ENCODE peak calls at places on chromosomes 13 and 19, in six cellular contexts. U is omental fat pad, X is cardiac fibroblast, M is tibial nerve, G is Panc1, A is BE2C. P is an unnamed sample.

GRCh38 chr13:33369073-33369472 is 83.5 kb upstream of the STARD13 start:
- DNase-seq in A (no peak), G (no peak), X (no peak), U (no peak), M (no peak), P (no peak)

GRCh38 chr13:48210178-48210577 is 22.8 kb upstream of the ITM2B start:
- DNase-seq in X (peak), A (no peak), G (peak), U (no peak), M (no peak), P (no peak)

GRCh38 chr19:34254552-34255432 is at the start of gene GARRE1:
- DNase-seq in G (no peak), U (no peak), X (peak), A (peak), M (no peak), P (peak)

GRCh38 chr19:33447336-33448158 is 74.0 kb downstream of the CEBPG start:
- DNase-seq in U (no peak), G (no peak), A (no peak), M (no peak), X (no peak), P (no peak)

GRCh38 chr13:93066187-93066586 is 160.4 kb upstream of the GPC6 start:
- DNase-seq in U (no peak), X (peak), M (no peak), G (no peak), A (no peak), P (no peak)

GRCh38 chr19:47232422-47233211 is 1.6 kb upstream of the BBC3 start:
- DNase-seq in M (no peak), U (no peak), A (no peak), X (peak), G (no peak), P (no peak)

GRCh38 chr13:21402586-21403307 is 56.4 kb downstream of the ZDHHC20 start:
- DNase-seq in U (no peak), M (no peak), G (no peak), A (no peak), X (peak), P (no peak)

GRCh38 chr13:36385471-36385870 is 39.3 kb upstream of the SPART start:
- DNase-seq in A (no peak), U (no peak), G (no peak), X (peak), M (no peak), P (no peak)

GRCh38 chr19:9711815-9712214 is 36.9 kb upstream of the ZNF562 start:
- DNase-seq in M (no peak), A (no peak), U (no peak), X (no peak), G (no peak), P (no peak)

GRCh38 chr19:18428837-18429674 is 8.9 kb downstream of the ISYNA1 start:
- DNase-seq in M (no peak), A (peak), U (no peak), G (no peak), X (peak), P (peak)

GRCh38 chr13:60922526-60923231 is 493.0 kb downstream of the PCDH20 start:
- DNase-seq in M (no peak), U (no peak), A (no peak), G (no peak), X (peak), P (no peak)

GRCh38 chr13:113941571-113942191 is 32.2 kb downstream of the C13orf46 start:
- DNase-seq in X (no peak), U (no peak), M (no peak), G (no peak), A (no peak), P (no peak)

DNA sequence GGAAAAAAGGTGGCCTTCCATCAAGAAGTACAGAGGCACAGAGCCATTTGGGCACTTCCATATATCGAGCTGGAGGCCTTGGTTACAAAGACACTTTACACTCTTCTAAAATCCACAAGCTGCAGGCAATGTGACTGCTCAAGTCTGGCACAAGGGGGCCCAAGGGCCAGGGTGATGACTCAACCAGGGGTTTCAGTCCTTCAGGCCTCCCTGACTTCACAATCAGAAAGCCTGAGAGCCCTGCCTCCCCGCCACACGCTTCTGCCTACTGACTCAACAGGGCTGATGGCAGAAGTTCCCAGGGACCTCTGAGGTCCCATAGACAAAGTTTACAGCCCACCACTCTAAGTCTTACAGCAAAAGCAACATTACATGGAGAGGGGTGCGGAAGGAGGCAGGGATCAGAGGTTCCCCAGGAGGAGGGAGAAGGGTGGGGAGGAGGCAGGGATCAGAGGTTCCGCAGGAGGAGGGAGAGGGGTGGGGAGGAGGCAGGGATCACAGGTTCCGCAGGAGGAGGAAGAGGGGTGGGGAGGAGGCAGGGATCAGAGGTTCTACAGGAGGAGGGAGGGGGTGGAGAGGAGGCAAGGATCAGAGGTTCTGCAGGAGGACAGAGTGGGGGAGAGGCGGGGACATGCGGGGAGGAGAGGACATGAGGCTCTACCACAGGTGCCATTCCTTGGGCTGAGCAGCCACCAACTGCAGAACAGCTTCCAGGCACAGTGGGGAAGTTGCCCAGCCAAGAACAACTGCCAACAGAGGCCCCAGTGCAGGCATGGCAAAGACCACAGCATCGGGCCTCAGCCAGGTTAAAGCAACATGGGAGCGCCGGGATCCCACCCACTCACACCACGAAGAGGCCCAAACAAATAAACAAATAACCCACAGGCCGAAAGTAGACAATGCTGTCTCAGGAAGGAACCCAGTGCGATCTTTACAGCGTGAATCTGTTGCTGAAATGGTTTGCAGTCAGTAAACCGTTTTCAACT is 52.0 kb downstream of the SLC7A1 start:
- DNase-seq in X (peak), G (no peak), U (no peak), A (peak), M (no peak), P (no peak)
- TF ChIP-seq CTCF in X (no peak), G (no peak), U (no peak), A (no peak), M (no peak), P (no peak)

GRCh38 chr13:53250977-53251376 is 222.4 kb downstream of the OLFM4 start:
- DNase-seq in A (no peak), X (no peak), U (no peak), M (no peak), G (no peak), P (no peak)

GRCh38 chr13:53255795-53256194 is 227.2 kb downstream of the OLFM4 start:
- DNase-seq in U (no peak), G (no peak), M (no peak), X (no peak), A (no peak), P (no peak)

GRCh38 chr13:53249236-53249635 is 220.6 kb downstream of the OLFM4 start:
- DNase-seq in M (no peak), X (no peak), U (no peak), A (no peak), G (no peak), P (no peak)

GRCh38 chr13:53254495-53254894 is 225.9 kb downstream of the OLFM4 start:
- DNase-seq in G (no peak), X (peak), U (no peak), M (no peak), A (no peak), P (no peak)

DNA sequence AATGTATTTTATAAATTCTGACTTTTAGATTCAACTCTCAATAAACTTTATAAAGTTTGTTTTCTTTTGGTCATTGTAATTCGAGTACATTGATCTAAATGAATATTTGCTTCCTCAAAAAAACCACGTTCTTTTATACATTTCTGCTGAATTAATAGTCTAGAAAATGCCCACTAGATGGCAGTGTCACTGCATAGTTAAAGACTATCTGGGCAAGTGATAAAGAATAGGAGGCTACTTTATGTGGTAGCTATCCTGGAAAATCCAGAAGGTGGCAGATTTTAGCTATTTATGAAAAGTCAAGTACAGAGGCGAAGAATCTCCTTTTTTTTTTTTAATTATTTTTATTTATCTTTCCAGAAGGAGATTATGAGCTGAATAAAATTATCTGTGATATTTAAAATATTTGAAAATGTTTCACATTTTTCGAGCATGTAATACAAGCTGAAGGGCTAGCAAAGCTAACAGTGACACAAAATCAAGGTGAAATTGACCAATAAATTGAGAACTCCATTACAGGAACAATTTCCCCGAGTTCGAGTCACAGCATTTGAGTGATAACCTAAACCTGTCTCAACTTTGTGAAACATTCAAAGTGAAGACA is 221.8 kb downstream of the OLFM4 start:
- DNase-seq in M (peak), X (peak), G (peak), U (no peak), A (peak), P (no peak)
- TF ChIP-seq CTCF in M (peak), X (peak), G (peak), U (no peak), A (peak), P (peak)

GRCh38 chr19:53904909-53905308 is 4.2 kb upstream of the CACNG7 start:
- DNase-seq in A (no peak), G (no peak), U (no peak), M (no peak), X (no peak), P (no peak)

GRCh38 chr19:53907690-53908089 is 1.4 kb upstream of the CACNG7 start:
- DNase-seq in X (no peak), G (no peak), U (no peak), M (no peak), A (no peak), P (no peak)

GRCh38 chr19:53905787-53906186 is 3.3 kb upstream of the CACNG7 start:
- DNase-seq in X (no peak), U (no peak), G (no peak), M (no peak), A (no peak), P (no peak)

GRCh38 chr19:53907193-53907581 is 1.9 kb upstream of the CACNG7 start:
- DNase-seq in U (no peak), A (no peak), M (no peak), G (no peak), X (no peak), P (no peak)

GRCh38 chr19:53906211-53907192 is 2.6 kb upstream of the CACNG7 start:
- DNase-seq in U (no peak), M (peak), X (peak), G (no peak), A (peak), P (peak)
- TF ChIP-seq CTCF in U (no peak), M (peak), X (peak), G (peak), A (peak), P (peak)

GRCh38 chr19:50607874-50608785 is 31.6 kb downstream of the SYT3 start:
- DNase-seq in U (peak), M (peak), X (peak), A (peak), G (no peak), P (peak)
- TF ChIP-seq CTCF in U (no peak), M (no peak), X (peak), A (peak), G (peak), P (no peak)

DNA sequence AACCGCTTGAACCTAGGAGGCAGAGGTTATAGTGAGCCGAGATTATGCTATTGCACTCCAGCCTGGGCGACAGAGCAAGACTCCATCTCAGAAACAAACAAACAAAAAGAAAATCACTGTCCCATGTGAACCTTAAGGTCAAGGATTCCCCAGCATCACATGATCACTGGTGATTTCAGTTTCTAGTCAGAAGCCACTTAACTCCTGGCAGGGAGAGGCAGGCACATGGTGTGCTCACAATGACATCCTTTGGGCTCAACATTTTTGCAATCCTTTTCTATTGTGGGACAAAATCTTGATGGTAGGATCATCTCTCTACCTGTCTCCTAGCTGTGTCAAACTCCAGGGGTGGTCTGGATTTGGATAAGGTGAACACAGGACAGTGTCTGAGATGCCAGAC is 12.1 kb downstream of the AKAP8 start:
- DNase-seq in U (no peak), M (no peak), G (no peak), X (no peak), A (no peak), P (no peak)
- TF ChIP-seq CTCF in U (no peak), M (no peak), G (no peak), X (no peak), A (no peak), P (no peak)

GRCh38 chr19:48968179-48968661 is 3.1 kb downstream of the FTL start:
- DNase-seq in X (no peak), G (no peak), A (no peak), U (no peak), M (no peak), P (no peak)

GRCh38 chr19:48969276-48970138 is 4.4 kb downstream of the FTL start:
- DNase-seq in U (no peak), M (no peak), G (no peak), A (peak), X (no peak), P (no peak)

GRCh38 chr19:48968813-48969218 is 3.7 kb downstream of the FTL start:
- DNase-seq in U (no peak), G (no peak), X (no peak), A (no peak), M (no peak), P (no peak)

GRCh38 chr19:48970139-48970766 is 5.1 kb downstream of the FTL start:
- DNase-seq in G (no peak), A (no peak), U (no peak), X (no peak), M (no peak), P (no peak)

DNA sequence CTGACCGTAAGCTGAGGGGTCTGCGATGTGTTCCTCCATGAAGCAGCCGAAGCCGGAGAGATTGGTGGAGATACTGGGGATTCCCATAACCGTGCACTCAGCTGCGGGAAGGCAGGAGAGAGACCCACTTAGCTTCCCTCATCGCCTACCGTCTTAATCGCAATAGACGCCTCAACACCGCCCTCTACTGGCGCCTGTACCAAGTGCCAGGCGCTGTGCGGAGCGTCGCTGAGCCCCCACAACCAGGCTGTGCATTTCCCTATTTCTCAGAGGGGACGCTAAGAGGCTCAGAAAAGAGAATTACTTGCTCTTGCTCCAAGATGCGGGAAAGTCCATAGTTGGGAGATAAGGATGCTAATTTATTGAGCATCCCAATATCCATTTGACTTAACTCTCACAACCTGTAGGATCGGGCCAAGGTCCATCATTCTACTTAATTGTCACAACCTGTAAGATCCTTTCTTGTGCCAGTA is 5.8 kb downstream of the FTL start:
- DNase-seq in G (no peak), U (peak), A (peak), M (peak), X (peak), P (peak)
- TF ChIP-seq CTCF in G (peak), U (no peak), A (peak), M (peak), X (peak), P (peak)

DNA sequence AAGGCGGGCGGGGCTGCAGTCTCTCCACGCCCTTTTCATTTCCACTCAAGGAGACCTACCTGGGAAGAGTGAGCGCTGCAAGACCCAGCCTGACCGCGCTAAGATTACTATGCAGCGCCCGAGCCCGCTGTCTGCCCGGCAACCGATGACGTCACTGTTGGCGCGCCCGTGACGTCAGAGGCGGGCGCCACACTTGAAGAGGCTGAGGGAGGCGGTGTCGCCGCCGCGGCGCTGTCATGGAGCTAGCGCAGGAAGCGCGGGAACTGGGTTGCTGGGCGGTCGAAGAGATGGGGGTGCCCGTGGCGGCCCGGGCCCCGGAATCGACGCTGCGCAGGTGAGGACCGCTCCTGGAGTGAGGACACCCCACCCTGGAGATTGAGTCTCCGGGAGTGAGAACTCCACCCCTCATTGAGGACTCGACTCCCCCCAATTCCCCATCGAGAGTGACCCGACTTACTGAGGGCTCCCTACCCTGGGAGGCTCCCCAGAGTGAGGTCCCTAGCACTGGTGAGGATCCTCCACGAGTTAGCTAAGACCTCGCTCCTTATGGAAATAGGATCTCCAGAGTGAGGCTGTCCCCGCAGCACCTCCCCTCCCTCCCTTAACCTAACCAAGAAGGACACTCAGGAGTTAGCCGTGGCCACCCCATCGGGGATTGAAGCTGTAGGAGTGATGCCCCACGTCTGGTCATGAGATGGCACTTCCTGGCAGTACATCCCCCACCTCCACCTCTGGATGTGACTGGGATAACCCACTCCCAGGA is at the start of gene HAUS5:
- DNase-seq in A (peak), G (peak), M (peak), X (peak), U (peak), P (peak)
- TF ChIP-seq CTCF in A (peak), G (no peak), M (no peak), X (no peak), U (no peak), P (no peak)

P was measured in natural killer cell.